ENCODE peak calls at places on chromosome 4, in ten cellular contexts. Z, N, P, C, V, B, M, H, R and E are unnamed samples. For H3K9me3, the result is how much of the 10 kb centered on the place peaks cover.

GRCh38 chr4:22014222-22014741 is 65.7 kb upstream of the KCNIP4 start:
- DNase-seq in P (no peak), R (no peak), H (no peak), Z (no peak), M (no peak), C (no peak), N (no peak), V (no peak), B (no peak), E (no peak)

GRCh38 chr4:147994076-147994475 is 262.2 kb downstream of the ARHGAP10 start:
- DNase-seq in V (no peak), P (no peak), H (no peak), Z (no peak), R (no peak), N (no peak), B (peak), M (no peak), C (no peak), E (no peak)

GRCh38 chr4:175290401-175290800 is 372.2 kb downstream of the ADAM29 start:
- DNase-seq in Z (no peak), B (no peak), H (no peak), N (no peak), M (no peak), P (no peak), C (no peak), R (no peak), V (no peak), E (no peak)

GRCh38 chr4:149964001-149964400 is 114.2 kb upstream of the DCLK2 start:
- DNase-seq in H (no peak), M (no peak), B (no peak), Z (no peak), R (no peak), P (no peak), N (no peak), V (no peak), C (no peak), E (no peak)

GRCh38 chr4:56310401-56310800 is 76.9 kb downstream of the AASDH start:
- DNase-seq in M (no peak), B (no peak), P (no peak), V (no peak), Z (no peak), C (no peak), H (no peak), N (no peak), R (no peak), E (no peak)

GRCh38 chr4:114807759-114808404 is 209.3 kb downstream of the UGT8 start:
- DNase-seq in M (no peak), P (no peak), B (peak), R (peak), N (peak), Z (peak), C (peak), H (peak), V (no peak), E (peak)

GRCh38 chr4:55637272-55637820 is 1.2 kb upstream of the NMU start:
- DNase-seq in B (no peak), Z (no peak), P (no peak), R (no peak), N (no peak), M (no peak), H (no peak), C (no peak), V (no peak), E (no peak)

GRCh38 chr4:26296514-26296913 is 24.3 kb upstream of the RBPJ start:
- DNase-seq in P (no peak), C (no peak), R (no peak), Z (no peak), N (no peak), B (no peak), M (no peak), H (no peak), V (no peak), E (no peak)

GRCh38 chr4:71553605-71554004 is 214.8 kb downstream of the SLC4A4 start:
- DNase-seq in M (no peak), R (no peak), C (peak), P (no peak), Z (no peak), B (no peak), V (no peak), N (no peak), H (no peak), E (no peak)

GRCh38 chr4:113471141-113471860 is 290.2 kb downstream of the CAMK2D start:
- DNase-seq in M (no peak), Z (no peak), P (no peak), H (no peak), C (no peak), N (no peak), V (no peak), B (no peak), R (no peak), E (no peak)

GRCh38 chr4:98484031-98484430 is 174.4 kb downstream of the TSPAN5 start:
- DNase-seq in V (no peak), B (peak), R (no peak), P (no peak), C (no peak), M (no peak), H (no peak), Z (no peak), N (no peak), E (no peak)

GRCh38 chr4:107071108-107071507 is 35.0 kb upstream of the DKK2 start:
- DNase-seq in Z (no peak), B (no peak), H (no peak), C (no peak), R (no peak), P (no peak), M (no peak), N (no peak), V (no peak), E (no peak)

GRCh38 chr4:14180983-14181601 is 553.6 kb upstream of the BOD1L1 start:
- DNase-seq in V (no peak), Z (no peak), C (no peak), B (peak), R (peak), H (no peak), N (no peak), M (no peak), P (no peak), E (peak)

GRCh38 chr4:73704314-73705055 is 35.9 kb upstream of the CXCL8 start:
- DNase-seq in H (peak), C (no peak), V (peak), P (peak), Z (peak), N (no peak), B (peak), R (peak), M (peak), E (peak)

GRCh38 chr4:86450189-86450588 is 90.3 kb upstream of the MAPK10 start:
- DNase-seq in R (no peak), Z (no peak), H (no peak), C (no peak), N (no peak), B (no peak), V (no peak), P (no peak), M (no peak), E (no peak)

GRCh38 chr4:122776916-122777315 is 44.4 kb downstream of the BBS12 start:
- DNase-seq in M (no peak), C (no peak), N (no peak), H (no peak), Z (no peak), P (peak), V (no peak), R (no peak), B (peak), E (no peak)

GRCh38 chr4:14289708-14290107 is 662.2 kb upstream of the BOD1L1 start:
- DNase-seq in V (no peak), H (no peak), R (no peak), P (no peak), C (no peak), B (no peak), M (no peak), N (no peak), Z (no peak), E (no peak)

GRCh38 chr4:52718123-52718522 is 33.1 kb downstream of the ERVMER34-1 start:
- DNase-seq in P (no peak), B (peak), R (no peak), C (no peak), N (no peak), H (no peak), Z (no peak), V (no peak), M (no peak), E (no peak)

GRCh38 chr4:102616661-102617060 is 115.5 kb downstream of the NFKB1 start:
- DNase-seq in H (no peak), V (no peak), Z (no peak), N (no peak), P (no peak), M (no peak), B (peak), R (no peak), C (peak), E (no peak)

GRCh38 chr4:134126161-134126560 is 75.4 kb downstream of the PABPC4L start:
- DNase-seq in B (no peak), V (no peak), M (no peak), Z (no peak), C (no peak), R (no peak), P (no peak), H (no peak), N (no peak), E (no peak)

GRCh38 chr4:100295792-100296191 is 105.5 kb upstream of the DDIT4L start:
- DNase-seq in B (peak), Z (no peak), R (no peak), N (no peak), V (no peak), H (no peak), P (no peak), C (no peak), M (no peak), E (no peak)

GRCh38 chr4:33025236-33025635 is 2305.1 kb downstream of the PCDH7 start:
- DNase-seq in C (no peak), Z (no peak), P (no peak), R (no peak), B (no peak), N (no peak), H (no peak), M (no peak), V (no peak), E (no peak)

GRCh38 chr4:37014584-37014983 is 230.0 kb upstream of the NWD2 start:
- DNase-seq in R (no peak), V (no peak), N (no peak), C (no peak), B (no peak), H (no peak), Z (no peak), P (no peak), M (no peak), E (no peak)

GRCh38 chr4:141788169-141788915 is 152.0 kb downstream of the IL15 start:
- DNase-seq in P (no peak), Z (no peak), C (no peak), H (no peak), R (no peak), M (no peak), B (no peak), V (no peak), N (no peak), E (no peak)

GRCh38 chr4:109690690-109691410 is 12.4 kb downstream of the CASP6 start:
- DNase-seq in N (no peak), V (no peak), H (no peak), C (no peak), P (no peak), Z (no peak), R (no peak), B (no peak), M (no peak), E (no peak)

GRCh38 chr4:6956434-6957147 is 47.0 kb downstream of the TBC1D14 start:
- DNase-seq in H (no peak), V (no peak), R (no peak), N (no peak), C (no peak), B (no peak), P (no peak), M (peak), Z (no peak), E (peak)

GRCh38 chr4:40152642-40153041 is 44.2 kb upstream of the RHOH start:
- DNase-seq in C (no peak), P (no peak), Z (no peak), N (no peak), R (no peak), M (no peak), B (no peak), V (no peak), H (no peak), E (no peak)

GRCh38 chr4:38563703-38564490 is 100.1 kb upstream of the KLF3 start:
- DNase-seq in N (no peak), R (no peak), V (no peak), P (no peak), M (no peak), C (no peak), H (no peak), Z (no peak), B (no peak), E (no peak)

GRCh38 chr4:24730256-24731001 is 64.9 kb upstream of the SOD3 start:
- DNase-seq in N (no peak), R (no peak), V (peak), B (no peak), C (no peak), M (peak), H (no peak), Z (peak), P (peak), E (no peak)

GRCh38 chr4:148735432-148736155 is 293.4 kb upstream of the NR3C2 start:
- DNase-seq in P (no peak), H (no peak), M (no peak), V (no peak), C (no peak), B (no peak), Z (no peak), N (no peak), R (no peak), E (no peak)

GRCh38 chr4:105158837-105159236 is 12.2 kb downstream of the TET2 start:
- DNase-seq in C (no peak), Z (peak), B (no peak), P (no peak), M (no peak), N (no peak), V (peak), R (no peak), H (peak), E (no peak)

GRCh38 chr4:167031534-167032156 is 202.6 kb downstream of the SPOCK3 start:
- DNase-seq in H (no peak), B (peak), R (no peak), P (no peak), C (no peak), V (no peak), M (no peak), N (no peak), Z (no peak), E (no peak)

GRCh38 chr4:166277406-166277805 is 404.4 kb downstream of the TLL1 start:
- DNase-seq in N (no peak), C (no peak), B (no peak), P (no peak), R (no peak), M (no peak), Z (no peak), V (no peak), H (no peak), E (no peak)

GRCh38 chr4:71830-72229 is 18.7 kb downstream of the ZNF595 start:
- DNase-seq in H (no peak), B (no peak), Z (no peak), R (no peak), P (no peak), V (no peak), N (no peak), M (no peak), C (no peak), E (no peak)
- H3K9me3 ChIP-seq in H (half or more), B (under half), Z (half or more), R (half or more), P (half or more), V (under half), N (half or more), M (half or more), C (half or more), E (half or more)

GRCh38 chr4:8181844-8182243 is 17.2 kb upstream of the SH3TC1 start:
- DNase-seq in B (no peak), N (no peak), M (no peak), R (no peak), V (no peak), Z (peak), C (no peak), P (peak), H (no peak), E (peak)

GRCh38 chr4:8184061-8184460 is 15.0 kb upstream of the SH3TC1 start:
- DNase-seq in M (no peak), H (no peak), R (no peak), B (no peak), C (no peak), V (no peak), N (no peak), Z (no peak), P (no peak), E (no peak)

GRCh38 chr4:8182294-8182693 is 16.8 kb upstream of the SH3TC1 start:
- DNase-seq in C (no peak), R (no peak), P (no peak), M (no peak), H (no peak), N (no peak), B (no peak), Z (no peak), V (no peak), E (no peak)

GRCh38 chr4:8181119-8181518 is 18.0 kb upstream of the SH3TC1 start:
- DNase-seq in V (no peak), B (no peak), R (no peak), M (no peak), C (no peak), P (no peak), Z (no peak), N (no peak), H (no peak), E (no peak)

DNA sequence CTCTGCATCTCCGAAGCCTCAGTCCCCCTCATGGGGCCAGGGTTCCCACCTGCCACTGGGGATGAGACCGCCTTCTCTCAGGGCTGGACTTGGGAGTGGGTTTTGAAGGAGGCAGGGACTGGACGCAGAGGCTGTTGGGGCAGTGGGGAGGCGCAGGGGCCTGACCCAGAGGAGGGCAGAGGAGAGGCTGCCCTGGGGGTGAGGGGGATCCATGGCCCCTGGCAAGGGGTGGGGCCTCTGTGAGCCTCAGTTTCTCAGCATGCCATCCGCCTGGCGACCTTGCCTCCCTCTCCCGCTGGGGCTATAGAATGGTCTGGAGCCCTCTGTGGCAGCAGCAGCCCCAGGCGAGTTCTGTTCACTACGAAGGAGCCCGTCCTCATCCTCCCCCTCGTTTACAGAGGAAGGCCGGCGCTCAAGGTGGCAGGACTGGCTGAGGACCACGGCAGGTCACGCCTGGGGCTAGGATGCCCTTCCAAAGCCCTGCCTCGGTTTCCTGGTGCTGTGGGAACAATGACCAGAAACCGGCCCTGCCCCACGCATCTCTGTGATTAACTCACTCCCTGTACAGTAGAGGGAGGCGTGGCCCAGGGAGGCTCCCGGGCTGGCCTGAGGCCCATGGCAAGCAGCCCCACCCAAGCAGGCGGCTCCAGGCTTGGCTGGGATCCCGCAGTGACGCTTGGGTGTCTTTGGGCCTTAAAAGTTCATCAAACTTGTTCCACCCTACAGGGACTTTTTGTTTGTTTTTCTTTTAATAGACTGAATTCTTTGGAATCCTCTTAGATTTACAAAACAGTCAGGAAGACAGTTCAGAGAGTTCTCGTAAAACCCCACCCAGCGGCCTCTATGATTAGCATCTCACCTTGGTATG is 16.0 kb upstream of the SH3TC1 start:
- DNase-seq in N (no peak), H (no peak), M (peak), Z (peak), C (no peak), B (peak), V (peak), P (peak), R (no peak), E (peak)
- TF ChIP-seq POLR2AphosphoS5 in N (no peak), H (no peak), M (peak), Z (peak), C (no peak), B (peak), V (no peak), P (no peak), R (no peak), E (peak)

GRCh38 chr4:88315460-88316017 is 31.2 kb upstream of the PPM1K start:
- DNase-seq in P (no peak), H (no peak), M (no peak), C (no peak), B (no peak), N (no peak), R (no peak), Z (no peak), V (no peak), E (no peak)
- H3K9me3 ChIP-seq in P (under half), H (under half), M (under half), C (under half), B (under half), N (under half), R (under half), Z (under half), V (under half), E (under half)

DNA sequence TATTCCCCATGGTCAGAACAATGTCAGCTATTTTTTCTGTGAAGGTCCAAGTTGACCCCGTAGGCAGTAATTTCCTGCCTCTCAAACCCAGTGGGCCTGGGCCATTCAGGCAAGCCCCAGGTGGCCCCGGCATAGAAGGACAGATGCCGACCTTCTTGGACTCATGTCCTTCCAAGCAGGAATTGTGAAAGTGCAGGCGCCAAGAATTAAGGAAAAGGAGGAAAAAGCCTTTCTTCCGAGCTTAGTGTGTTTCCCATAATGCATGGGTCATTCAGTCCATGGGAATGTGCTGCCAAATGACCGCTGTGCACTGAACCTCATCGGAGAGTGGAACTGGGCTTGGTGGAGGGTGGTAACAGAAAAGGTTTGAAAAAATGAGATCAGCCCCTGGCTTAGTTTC is 196.5 kb upstream of the HS3ST1 start:
- DNase-seq in B (peak), C (no peak), R (no peak), V (no peak), M (no peak), N (no peak), Z (no peak), H (no peak), P (no peak), E (no peak)
- TF ChIP-seq POLR2AphosphoS5 in B (no peak), C (no peak), R (no peak), V (no peak), M (no peak), N (no peak), Z (no peak), H (no peak), P (no peak), E (no peak)

GRCh38 chr4:168200685-168201084 is 108.3 kb downstream of the ANXA10 start:
- DNase-seq in B (peak), M (no peak), V (no peak), N (no peak), P (no peak), C (no peak), R (no peak), H (peak), Z (no peak), E (no peak)
- H3K9me3 ChIP-seq in B (under half), M (under half), V (under half), N (under half), P (under half), C (under half), R (under half), H (under half), Z (under half), E (under half)

GRCh38 chr4:41360214-41360910 is 103.6 kb downstream of the UCHL1 start:
- DNase-seq in N (no peak), Z (peak), H (no peak), V (peak), R (no peak), M (peak), P (peak), C (peak), B (peak), E (peak)
- TF ChIP-seq POLR2AphosphoS5 in N (no peak), Z (peak), H (no peak), V (no peak), R (no peak), M (no peak), P (no peak), C (no peak), B (no peak), E (peak)

GRCh38 chr4:61750810-61751209 is 550.7 kb downstream of the ADGRL3 start:
- DNase-seq in H (no peak), V (no peak), R (no peak), Z (no peak), M (no peak), P (no peak), N (no peak), B (no peak), C (no peak), E (no peak)
- H3K9me3 ChIP-seq in H (under half), V (under half), R (under half), Z (under half), M (under half), P (under half), N (under half), B (under half), C (under half), E (under half)

GRCh38 chr4:188680004-188680666 is 540.9 kb downstream of the TRIML1 start:
- DNase-seq in B (no peak), N (no peak), P (no peak), Z (no peak), R (no peak), H (no peak), M (no peak), V (no peak), C (no peak), E (no peak)

GRCh38 chr4:188680667-188681063 is 541.4 kb downstream of the TRIML1 start:
- DNase-seq in R (no peak), V (no peak), C (no peak), N (no peak), M (no peak), B (no peak), Z (no peak), P (no peak), H (no peak), E (no peak)

DNA sequence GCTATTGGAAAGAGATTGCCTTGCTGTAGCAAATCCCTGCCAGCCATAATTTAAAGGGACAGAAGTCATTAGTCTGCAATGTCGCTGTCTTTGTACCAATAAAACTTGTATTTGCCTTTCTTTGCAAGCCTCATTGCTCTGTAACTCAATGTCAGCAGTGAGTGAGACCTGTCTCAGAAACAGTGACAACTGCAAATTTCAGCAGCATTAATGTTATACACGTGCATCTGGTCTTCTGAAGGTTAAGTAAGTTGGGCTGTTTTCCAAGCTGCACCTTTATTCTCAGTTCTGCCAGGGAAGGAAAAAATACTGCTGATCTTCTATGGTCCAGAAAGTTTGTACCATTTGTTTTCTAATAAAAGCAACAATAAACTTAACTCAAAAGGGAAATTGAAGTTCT is 543.1 kb downstream of the TRIML1 start:
- DNase-seq in M (no peak), P (no peak), V (no peak), Z (no peak), B (no peak), N (no peak), R (no peak), C (no peak), H (no peak), E (no peak)
- TF ChIP-seq POLR2AphosphoS5 in M (no peak), P (no peak), V (no peak), Z (no peak), B (no peak), N (no peak), R (no peak), C (no peak), H (no peak), E (no peak)